ENCODE peak calls at places on chromosomes 2 and 18, in nine cellular contexts. A is stimulated activated CD4-positive, alpha-beta T cell treated with anti-CD3 and anti-CD28 coated beads, Interleukin-4, amount 100 ng/mL, for 48 hours; N is CD8-positive, alpha-beta memory T cell; Y is CD4-positive, alpha-beta T cell; W is CD8-positive, alpha-beta T cell; Q is EL; T is spleen; X is substantia nigra; U is HCEC 1CT. F is an unnamed sample.

GRCh38 chr2:220224711-220225519 is 597.5 kb downstream of the SLC4A3 start:
- DNase-seq in X (no peak), N (no peak), A (no peak), W (no peak), Q (peak), Y (no peak), U (peak), T (no peak), F (no peak)

GRCh38 chr18:23191952-23192662 is 56.8 kb downstream of the CABLES1 start:
- DNase-seq in N (no peak), Y (no peak), X (peak), Q (peak), A (no peak), T (peak), U (peak), W (no peak), F (no peak)

GRCh38 chr2:66379473-66379872 is 55.5 kb upstream of the MEIS1 start:
- DNase-seq in N (no peak), Y (no peak), X (no peak), W (no peak), Q (no peak), U (no peak), A (no peak), T (no peak), F (no peak)

GRCh38 chr2:233791883-233792329 is 13.8 kb downstream of the MROH2A start:
- DNase-seq in N (no peak), Y (no peak), X (no peak), T (peak), U (no peak), A (no peak), Q (no peak), W (no peak), F (no peak)

GRCh38 chr2:85702172-85702571 is 8.0 kb downstream of the GNLY start:
- DNase-seq in Q (peak), A (no peak), U (peak), W (no peak), X (no peak), Y (no peak), N (no peak), T (no peak), F (no peak)

GRCh38 chr2:39736593-39736992 is 42.5 kb downstream of the THUMPD2 start:
- DNase-seq in N (no peak), Q (peak), U (peak), A (no peak), W (no peak), X (no peak), T (no peak), Y (no peak), F (no peak)

GRCh38 chr18:38077219-38077618 is 511.6 kb upstream of the CELF4 start:
- DNase-seq in U (no peak), W (no peak), N (no peak), Q (no peak), Y (no peak), T (no peak), X (no peak), A (no peak), F (no peak)

GRCh38 chr2:102657770-102658169 is 38.4 kb downstream of the SLC9A2 start:
- DNase-seq in Q (no peak), A (no peak), Y (no peak), W (no peak), X (no peak), T (no peak), U (no peak), N (no peak), F (no peak)

GRCh38 chr2:69770193-69770702 is 28.3 kb downstream of the ANXA4 start:
- DNase-seq in A (no peak), W (no peak), Y (no peak), Q (peak), T (no peak), U (peak), N (peak), X (no peak), F (no peak)

GRCh38 chr2:189542145-189542882 is 38.3 kb downstream of the SLC40A1 start:
- DNase-seq in Y (no peak), A (no peak), U (no peak), T (no peak), Q (no peak), X (no peak), N (no peak), W (no peak), F (no peak)

GRCh38 chr2:43176449-43176848 is 50.0 kb downstream of the ZFP36L2 start:
- DNase-seq in N (no peak), U (no peak), T (no peak), W (no peak), Q (no peak), Y (no peak), A (no peak), X (no peak), F (no peak)

GRCh38 chr2:205739618-205740017 is 57.3 kb downstream of the NRP2 start:
- DNase-seq in Q (no peak), A (no peak), X (no peak), W (no peak), Y (no peak), U (no peak), N (no peak), T (no peak), F (no peak)